ENCODE peak calls at places on chromosome 10, in eight cellular contexts. Q is colonic mucosa, Y is GM12865, V is cardiac fibroblast, H is gastrocnemius medialis, T is psoas muscle, L is brain microvascular endothelial cell, E is body of pancreas. G is an unnamed sample.

GRCh38 chr10:15262036-15262713 is 93.7 kb upstream of the NMT2 start:
- DNase-seq in Y (peak), T (no peak), H (no peak), Q (peak), V (peak), E (peak), L (no peak), G (peak)

GRCh38 chr10:97540669-97541500 is 31.7 kb upstream of the ANKRD2 start:
- DNase-seq in E (no peak), H (no peak), L (no peak), Y (no peak), V (peak), T (no peak), Q (no peak), G (no peak)

GRCh38 chr10:12844796-12845524 is 156.6 kb downstream of the CCDC3 start:
- DNase-seq in Q (peak), H (no peak), T (no peak), L (peak), E (no peak), Y (no peak), V (peak), G (peak)

GRCh38 chr10:113540845-113541553 is 11.9 kb upstream of the HABP2 start:
- DNase-seq in Q (no peak), H (no peak), V (no peak), Y (no peak), E (peak), T (no peak), L (no peak), G (no peak)

GRCh38 chr10:128001886-128002285 is 95.0 kb downstream of the PTPRE start:
- DNase-seq in V (no peak), H (no peak), T (no peak), Q (no peak), Y (no peak), L (no peak), E (no peak), G (no peak)

GRCh38 chr10:5252177-5253037 is 55.8 kb downstream of the AKR1C4 start:
- DNase-seq in Q (no peak), H (no peak), V (peak), E (no peak), Y (no peak), T (no peak), L (no peak), G (no peak)

GRCh38 chr10:28127881-28128280 is 129.0 kb upstream of the ODAD2 start:
- DNase-seq in Q (no peak), E (no peak), T (no peak), Y (no peak), V (no peak), L (peak), H (no peak), G (no peak)

GRCh38 chr10:114520453-114520852 is 116.2 kb upstream of the AFAP1L2 start:
- DNase-seq in E (peak), Q (no peak), T (no peak), Y (no peak), V (peak), H (no peak), L (peak), G (no peak)

GRCh38 chr10:72353028-72353962 is 1.4 kb downstream of the DNAJB12 start:
- DNase-seq in V (peak), E (no peak), H (no peak), L (peak), T (no peak), Q (no peak), Y (no peak), G (no peak)

GRCh38 chr10:78778446-78779338 is 290.1 kb upstream of the ZMIZ1 start:
- DNase-seq in L (no peak), T (no peak), H (no peak), Q (no peak), V (no peak), E (no peak), Y (no peak), G (no peak)

GRCh38 chr10:24462889-24463552 is 254.1 kb downstream of the KIAA1217 start:
- DNase-seq in E (no peak), L (peak), V (no peak), Q (no peak), H (no peak), T (no peak), Y (no peak), G (no peak)
- TF ChIP-seq CTCF in E (peak), L (peak), V (peak), Q (peak), H (no peak), T (peak), Y (no peak), G (peak)

GRCh38 chr10:75407296-75407715 is 5.7 kb upstream of the ZNF503 start:
- DNase-seq in T (no peak), L (no peak), H (no peak), E (peak), V (no peak), Q (no peak), Y (no peak), G (no peak)

GRCh38 chr10:75404335-75405200 is 3.0 kb upstream of the ZNF503 start:
- DNase-seq in T (no peak), V (no peak), Q (peak), H (no peak), E (peak), L (no peak), Y (no peak), G (no peak)

GRCh38 chr10:75405201-75406143 is 3.9 kb upstream of the ZNF503 start:
- DNase-seq in V (no peak), T (no peak), H (no peak), E (peak), Y (no peak), L (no peak), Q (peak), G (no peak)

GRCh38 chr10:75407716-75408511 is 6.3 kb upstream of the ZNF503 start:
- DNase-seq in H (no peak), T (peak), E (peak), Y (no peak), Q (peak), L (no peak), V (no peak), G (no peak)

GRCh38 chr10:75406158-75407065 is 4.8 kb upstream of the ZNF503 start:
- DNase-seq in H (no peak), Q (no peak), T (no peak), L (no peak), Y (no peak), E (no peak), V (no peak), G (no peak)
- H3K4me3 ChIP-seq in H (no peak), Q (no peak), T (no peak), L (no peak), Y (no peak), E (no peak), V (no peak), G (peak)

GRCh38 chr10:22677333-22677732 is 37.0 kb downstream of the PIP4K2A start:
- DNase-seq in L (no peak), V (no peak), Y (no peak), T (no peak), Q (no peak), H (no peak), E (no peak), G (no peak)
- TF ChIP-seq CTCF in L (no peak), V (no peak), Y (no peak), T (no peak), Q (no peak), H (no peak), E (no peak), G (no peak)

GRCh38 chr10:683448-684071 is 5.9 kb downstream of the DIP2C start:
- DNase-seq in Q (no peak), Y (no peak), V (peak), T (peak), L (peak), H (peak), E (no peak), G (peak)
- H3K4me3 ChIP-seq in Q (no peak), Y (no peak), V (no peak), T (peak), L (peak), H (peak), E (no peak), G (peak)

GRCh38 chr10:80199828-80200227 is 5.5 kb downstream of the ANXA11 start:
- DNase-seq in L (peak), T (no peak), Y (no peak), V (peak), E (peak), H (no peak), Q (peak), G (peak)
- TF ChIP-seq CTCF in L (peak), T (peak), Y (no peak), V (peak), E (peak), H (no peak), Q (no peak), G (peak)

DNA sequence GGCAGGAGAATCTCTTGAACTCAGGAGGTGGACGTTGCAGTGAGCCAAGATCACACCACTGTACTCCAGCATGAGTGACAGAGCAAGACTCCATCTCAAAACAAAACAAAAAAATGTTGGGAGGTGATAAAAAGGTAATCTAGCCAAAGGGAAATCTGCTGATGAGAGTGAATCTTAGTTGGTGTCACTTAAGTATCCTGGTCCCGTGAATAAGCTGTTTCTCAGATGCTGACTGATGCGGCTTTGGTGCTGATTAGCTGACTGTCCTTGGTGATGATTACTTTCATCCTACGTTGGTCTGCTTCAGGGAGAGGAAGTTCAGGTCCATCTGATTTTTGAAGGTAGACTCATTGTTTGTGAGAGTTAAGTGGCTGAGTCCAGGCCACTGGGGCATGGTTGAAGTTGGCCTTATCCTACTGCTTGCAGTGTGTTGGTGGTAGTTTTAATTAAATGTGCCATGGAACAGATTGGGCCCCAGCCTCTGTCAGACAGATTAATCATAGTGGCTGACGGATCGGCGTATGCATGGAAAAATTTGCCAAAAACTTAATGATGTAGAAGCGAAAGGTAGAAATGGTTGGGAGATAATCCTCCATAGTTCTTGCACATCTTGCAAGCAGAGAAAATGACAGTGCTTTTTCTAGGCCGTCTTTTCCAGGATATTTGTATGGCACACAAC is 17.4 kb upstream of the TMEM236 start:
- DNase-seq in V (no peak), L (no peak), E (no peak), T (no peak), Q (no peak), H (no peak), Y (no peak), G (no peak)
- H3K4me3 ChIP-seq in V (no peak), L (no peak), E (no peak), T (no peak), Q (no peak), H (no peak), Y (no peak), G (no peak)

GRCh38 chr10:124869941-124870340 is 68.3 kb downstream of the ABRAXAS2 start:
- DNase-seq in Y (no peak), T (no peak), Q (no peak), L (no peak), V (no peak), H (no peak), E (no peak), G (no peak)
- TF ChIP-seq CTCF in Y (no peak), T (no peak), Q (no peak), L (no peak), V (no peak), H (no peak), E (no peak), G (no peak)